ENCODE peak calls at places on chromosomes 3 and 15, in eight cellular contexts. V is A673; X is tibial artery; J is transverse colon; C is naive thymus-derived CD4-positive, alpha-beta T cell; O is AG04450; R is hepatocyte; Z is heart right ventricle. S is an unnamed sample. For H3K27me3, the result is how much of the 10 kb centered on the place peaks cover.

GRCh38 chr15:90121086-90121485 is 18.8 kb upstream of the IDH2 start:
- DNase-seq in V (peak), X (no peak), J (no peak), C (no peak), O (no peak), R (no peak), Z (no peak), S (no peak)

GRCh38 chr3:187741403-187742350 is 3.6 kb downstream of the BCL6 start:
- DNase-seq in V (peak), X (peak), J (peak), C (peak), O (no peak), R (peak), Z (peak), S (peak)

GRCh38 chr3:188320757-188321156 is 166.8 kb downstream of the LPP start:
- DNase-seq in V (no peak), X (no peak), J (no peak), C (no peak), O (peak), R (no peak), Z (no peak), S (no peak)

GRCh38 chr3:4071481-4072184 is 231.5 kb upstream of the SETMAR start:
- DNase-seq in V (no peak), X (no peak), J (peak), C (peak), O (no peak), R (peak), Z (no peak), S (no peak)

GRCh38 chr3:182596673-182597410 is 196.5 kb upstream of the ATP11B start:
- DNase-seq in V (no peak), X (no peak), J (no peak), C (no peak), O (no peak), R (no peak), Z (no peak), S (no peak)

GRCh38 chr15:27234593-27234992 is 263.6 kb downstream of the GABRG3 start:
- DNase-seq in V (no peak), X (no peak), J (no peak), C (no peak), O (no peak), R (no peak), Z (no peak), S (no peak)

GRCh38 chr3:69105320-69105719 is 17.1 kb downstream of the LMOD3 start:
- DNase-seq in V (no peak), X (no peak), J (no peak), C (no peak), O (no peak), R (no peak), Z (no peak), S (no peak)

GRCh38 chr3:17707813-17708543 is 34.5 kb downstream of the TBC1D5 start:
- DNase-seq in V (no peak), X (no peak), J (no peak), C (no peak), O (no peak), R (no peak), Z (no peak), S (no peak)

GRCh38 chr3:184172681-184173373 is 1.8 kb upstream of the AP2M1 start:
- DNase-seq in V (no peak), X (no peak), J (no peak), C (no peak), O (no peak), R (no peak), Z (no peak), S (no peak)

GRCh38 chr15:51879555-51879954 is 50.1 kb downstream of the TMOD3 start:
- DNase-seq in V (no peak), X (no peak), J (no peak), C (no peak), O (no peak), R (no peak), Z (no peak), S (peak)

GRCh38 chr3:138097192-138097829 is 18.1 kb downstream of the DZIP1L start:
- DNase-seq in V (no peak), X (no peak), J (no peak), C (no peak), O (no peak), R (no peak), Z (no peak), S (no peak)

GRCh38 chr3:124258057-124258500 is 266.2 kb upstream of the ROPN1 start:
- DNase-seq in V (no peak), X (no peak), J (no peak), C (no peak), O (no peak), R (no peak), Z (no peak), S (no peak)

DNA sequence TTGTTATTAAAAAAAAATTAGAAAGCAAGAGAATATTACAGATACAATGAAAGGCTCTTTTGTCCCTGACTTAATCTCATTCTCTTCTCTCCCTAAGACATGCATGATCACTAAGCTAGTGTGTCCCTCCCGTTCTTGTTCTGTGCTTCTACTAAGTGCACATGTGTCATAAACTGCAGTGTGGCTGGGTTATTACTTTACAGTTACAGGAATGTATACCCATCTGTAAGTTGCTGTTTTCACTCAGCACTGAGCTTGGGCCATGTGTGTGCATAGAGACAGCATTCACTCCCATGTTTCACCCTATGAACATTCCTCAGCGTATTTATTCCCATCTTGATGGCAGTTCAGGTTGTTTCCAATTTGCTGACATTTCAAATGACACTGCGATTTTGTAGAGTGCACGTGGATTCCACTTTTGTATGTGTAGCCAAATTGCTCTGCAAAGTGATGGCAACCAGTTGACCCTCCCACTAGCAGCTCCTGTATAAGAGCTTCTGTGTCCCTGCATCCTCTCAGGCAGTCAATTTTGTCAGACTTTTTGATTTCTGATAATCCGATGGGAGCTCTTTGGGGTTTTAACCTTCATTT is 145.8 kb upstream of the UBE2E1 start:
- DNase-seq in V (no peak), X (no peak), J (no peak), C (no peak), O (no peak), R (no peak), Z (no peak), S (no peak)
- H3K27ac ChIP-seq in V (no peak), X (no peak), J (no peak), C (no peak), O (no peak), R (no peak), Z (no peak), S (no peak)

DNA sequence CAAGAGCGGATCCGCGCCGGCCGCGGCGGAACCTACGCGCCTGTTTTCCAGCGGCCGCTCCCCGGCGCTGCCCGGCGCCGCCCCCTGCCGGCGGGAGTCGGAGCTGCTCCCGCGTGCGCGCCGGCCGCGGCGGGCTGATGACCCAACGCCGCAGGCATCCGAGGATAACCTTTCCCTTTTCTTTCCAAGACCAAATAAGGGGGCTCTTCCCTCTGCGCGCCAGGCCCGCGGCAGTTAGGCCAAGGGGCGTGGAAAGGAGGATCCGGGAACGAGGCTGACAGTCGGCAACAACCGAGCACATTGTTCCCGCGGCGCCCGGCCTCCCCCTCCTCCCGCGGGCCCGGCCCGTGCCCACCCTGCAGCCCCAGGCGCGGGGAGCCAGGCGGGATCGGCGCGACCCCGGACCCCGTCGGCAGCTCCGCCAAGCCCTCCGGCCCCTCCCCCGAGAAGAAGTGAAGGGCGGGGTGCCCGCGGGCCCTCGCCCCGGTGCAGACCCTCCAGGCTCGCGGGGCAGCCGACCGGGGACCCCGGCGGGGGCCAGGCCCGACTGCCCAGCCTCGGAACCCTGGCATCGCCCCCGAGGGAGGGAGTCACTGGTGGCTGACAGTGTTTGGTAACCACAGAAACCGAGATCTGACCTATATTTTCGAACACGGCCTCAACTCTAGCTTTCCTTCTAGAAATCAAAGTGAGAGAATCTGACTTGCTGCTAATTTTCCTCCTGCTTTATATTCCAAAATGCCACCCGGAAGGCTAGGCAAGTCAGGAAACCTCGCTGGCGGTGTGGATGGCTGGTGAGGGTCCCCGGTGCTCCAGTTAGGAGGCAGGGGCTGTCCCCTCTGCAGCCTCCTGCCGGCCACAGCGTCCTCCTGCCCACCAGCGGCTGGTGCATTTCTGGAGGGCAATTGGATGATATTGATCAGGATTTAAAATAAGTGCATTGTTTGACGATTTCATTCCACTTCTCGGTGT is 45.6 kb upstream of the SYNM start:
- DNase-seq in V (peak), X (peak), J (peak), C (peak), O (peak), R (peak), Z (peak), S (peak)
- H3K27me3 ChIP-seq in V (under half), X (under half), J (under half), C (under half), O (under half), R (under half), Z (under half), S (under half)

GRCh38 chr3:25557641-25558040 is 107.1 kb downstream of the TOP2B start:
- DNase-seq in V (no peak), X (no peak), J (no peak), C (no peak), O (no peak), R (no peak), Z (no peak), S (no peak)
- H3K27ac ChIP-seq in V (no peak), X (peak), J (no peak), C (no peak), O (no peak), R (no peak), Z (peak), S (no peak)

GRCh38 chr3:53536282-53536681 is 41.9 kb downstream of the CACNA1D start:
- DNase-seq in V (no peak), X (no peak), J (no peak), C (no peak), O (no peak), R (no peak), Z (no peak), S (no peak)
- H3K27me3 ChIP-seq in V (under half), X (under half), J (under half), C (under half), O (under half), R (under half), Z (under half), S (under half)

GRCh38 chr15:85030301-85031049 is 48.8 kb downstream of the PDE8A start:
- DNase-seq in V (peak), X (no peak), J (no peak), C (no peak), O (no peak), R (peak), Z (no peak), S (peak)
- H3K27ac ChIP-seq in V (no peak), X (no peak), J (peak), C (no peak), O (no peak), R (peak), Z (no peak), S (no peak)

GRCh38 chr15:29838352-29839010 is 16.2 kb upstream of the TJP1 start:
- DNase-seq in V (no peak), X (no peak), J (no peak), C (no peak), O (no peak), R (no peak), Z (no peak), S (peak)
- H3K27me3 ChIP-seq in V (under half), X (under half), J (under half), C (under half), O (under half), R (under half), Z (under half), S (under half)

S was measured in foreskin keratinocyte.